ENCODE peak calls at places on chromosomes 4 and X, in nine cellular contexts. Y is AG09309, J is AG04450, O is GM10248, B is cardiac muscle cell, L is EL, Q is RKO, T is MCF 10A, I is neural crest cell. Z is an unnamed sample.

GRCh38 chr4:77012726-77013125 is 63.1 kb downstream of the CCNI start:
- DNase-seq in Q (no peak), J (no peak), B (no peak), I (no peak), L (no peak), Y (no peak), T (no peak), O (no peak), Z (no peak)

GRCh38 chr4:76690906-76691275 is 207.1 kb downstream of the SOWAHB start:
- DNase-seq in I (no peak), B (no peak), O (no peak), L (peak; percentile 8), Y (no peak), J (no peak), Q (no peak), T (no peak), Z (no peak)

GRCh38 chr4:133498149-133498548 is 349.1 kb downstream of the PCDH10 start:
- DNase-seq in L (peak; percentile 27), J (no peak), Q (peak; percentile 26), T (no peak), Y (no peak), B (no peak), O (no peak), I (no peak), Z (no peak)

GRCh38 chr4:113899260-113900177 is 79.9 kb downstream of the ARSJ start:
- DNase-seq in Q (no peak), J (no peak), L (no peak), T (no peak), B (no peak), O (no peak), I (no peak), Y (no peak), Z (no peak)

GRCh38 chrX:66676413-66676812 is 37.5 kb upstream of the EDA2R start:
- DNase-seq in I (no peak), L (peak; percentile 42), Q (no peak), Y (peak; percentile 31), T (peak; percentile 64), O (no peak), B (no peak), J (no peak), Z (no peak)

GRCh38 chr4:13483142-13484044 is 747 bp downstream of the RAB28 start:
- DNase-seq in Y (peak; percentile 29), I (peak; percentile 4), T (peak; percentile 63), O (peak; percentile 18), J (peak; percentile 33), L (peak; percentile 79), B (peak; percentile 81), Q (peak; percentile 89), Z (peak; percentile 30)

GRCh38 chr4:40414673-40415072 is 79.5 kb downstream of the CHRNA9 start:
- DNase-seq in J (no peak), B (no peak), I (no peak), Y (no peak), O (no peak), T (no peak), L (no peak), Q (no peak), Z (no peak)

GRCh38 chr4:3740256-3740655 is 25.9 kb upstream of the ADRA2C start:
- DNase-seq in L (no peak), T (no peak), O (no peak), B (no peak), I (no peak), Y (no peak), Q (no peak), J (no peak), Z (no peak)

GRCh38 chr4:67674098-67674497 is 26.9 kb downstream of the UBA6 start:
- DNase-seq in J (no peak), T (no peak), L (no peak), I (no peak), B (no peak), O (no peak), Q (peak; percentile 45), Y (no peak), Z (no peak)

GRCh38 chr4:174211611-174212044 is 71.8 kb downstream of the FBXO8 start:
- DNase-seq in T (no peak), B (no peak), Q (no peak), J (no peak), I (no peak), Y (no peak), L (no peak), O (no peak), Z (no peak)

GRCh38 chr4:152224872-152225420 is 310.9 kb downstream of the FBXW7 start:
- DNase-seq in L (no peak), O (no peak), J (no peak), T (no peak), Y (no peak), B (no peak), Q (no peak), I (no peak), Z (no peak)

GRCh38 chr4:47720787-47721186 is 117.1 kb downstream of the CORIN start:
- DNase-seq in I (no peak), O (no peak), Y (no peak), J (no peak), B (no peak), Q (no peak), L (no peak), T (no peak), Z (no peak)

GRCh38 chr4:109009909-109010308 is 247.1 kb upstream of the ETNPPL start:
- DNase-seq in J (peak; percentile 45), Q (no peak), Y (peak; percentile 75), T (no peak), O (no peak), L (peak; percentile 32), I (no peak), B (no peak), Z (no peak)

GRCh38 chr4:155582971-155583437 is 83.6 kb upstream of the GUCY1A1 start:
- DNase-seq in B (no peak), I (no peak), Q (no peak), O (no peak), J (peak; percentile 44), L (peak; percentile 36), T (peak; percentile 69), Y (no peak), Z (no peak)

GRCh38 chr4:80420638-80421037 is 85.1 kb downstream of the CFAP299 start:
- DNase-seq in O (no peak), Y (no peak), T (no peak), L (no peak), B (no peak), Q (no peak), J (no peak), I (no peak), Z (no peak)

GRCh38 chr4:154578919-154579318 is 11.6 kb downstream of the FGA start:
- DNase-seq in O (no peak), T (no peak), B (no peak), Q (peak; percentile 29), I (no peak), Y (no peak), L (no peak), J (no peak), Z (no peak)

GRCh38 chr4:178148106-178148505 is 705.9 kb upstream of the AGA start:
- DNase-seq in L (no peak), Q (no peak), J (no peak), B (no peak), T (no peak), I (no peak), Y (no peak), O (no peak), Z (no peak)

GRCh38 chrX:46298821-46299220 is 246.4 kb downstream of the ZNF674 start:
- DNase-seq in J (no peak), T (no peak), Y (peak; percentile 49), B (no peak), L (peak; percentile 53), I (no peak), Q (no peak), O (no peak), Z (no peak)

GRCh38 chrX:133956570-133957340 is 28.6 kb downstream of the GPC3 start:
- DNase-seq in L (no peak), O (no peak), T (no peak), B (no peak), Q (no peak), Y (no peak), I (no peak), J (no peak), Z (no peak)

GRCh38 chr4:94454405-94454804 is 2.7 kb downstream of the PDLIM5 start:
- DNase-seq in B (no peak), O (no peak), L (no peak), T (peak; percentile 42), Q (peak; percentile 64), J (no peak), I (no peak), Y (no peak), Z (no peak)

GRCh38 chrX:11381464-11381863 is 88.3 kb downstream of the AMELX start:
- DNase-seq in Q (peak; percentile 62), O (peak; percentile 9), L (peak; percentile 59), J (peak; percentile 18), T (peak; percentile 78), I (peak; percentile 23), B (peak; percentile 23), Y (peak; percentile 24), Z (peak; percentile 46)

GRCh38 chrX:10926404-10926803 is 184.7 kb upstream of the HCCS start:
- DNase-seq in B (no peak), I (no peak), Y (no peak), J (no peak), L (no peak), Q (no peak), T (no peak), O (no peak), Z (no peak)

GRCh38 chr4:56342746-56343145 is 44.5 kb downstream of the AASDH start:
- DNase-seq in Q (no peak), B (no peak), Y (no peak), T (no peak), J (no peak), I (no peak), L (no peak), O (no peak), Z (no peak)

GRCh38 chr4:16505726-16506125 is 279.5 kb upstream of the TAPT1 start:
- DNase-seq in I (no peak), J (no peak), O (no peak), T (peak; percentile 23), Y (no peak), B (peak; percentile 29), L (peak; percentile 14), Q (no peak), Z (no peak)